ENCODE peak calls at places on chromosomes 6 and 20, in seven cellular contexts. H is psoas muscle; Z is CD8-positive, alpha-beta memory T cell; I is effector CD4-positive, alpha-beta T cell; A is Right ventricle myocardium superior; C is SJSA1; M is T-cell. V is an unnamed sample.

GRCh38 chr20:62830251-62830650 is 13.4 kb downstream of the COL9A3 start:
- DNase-seq in Z (no peak), M (no peak), H (no peak), C (no peak), I (no peak), A (peak), V (no peak)

GRCh38 chr6:53432318-53433161 is 83.8 kb upstream of the ELOVL5 start:
- DNase-seq in H (no peak), I (no peak), A (no peak), C (no peak), Z (no peak), M (no peak), V (peak)

GRCh38 chr6:56491606-56492328 is 150.9 kb downstream of the DST start:
- DNase-seq in A (no peak), I (no peak), H (peak), C (peak), M (no peak), Z (no peak), V (peak)

GRCh38 chr6:34536251-34536958 is 19.7 kb downstream of the SPDEF start:
- DNase-seq in M (no peak), C (no peak), H (no peak), A (no peak), I (no peak), Z (no peak), V (no peak)

GRCh38 chr6:71387179-71387578 is 98.6 kb downstream of the OGFRL1 start:
- DNase-seq in H (no peak), M (no peak), C (no peak), A (no peak), Z (no peak), I (no peak), V (peak)

GRCh38 chr6:167267896-167268528 is 23.1 kb upstream of the UNC93A start:
- DNase-seq in H (no peak), I (no peak), A (no peak), C (no peak), M (no peak), Z (no peak), V (no peak)

GRCh38 chr6:157990321-157991066 is 8.8 kb downstream of the SYNJ2 start:
- DNase-seq in H (no peak), I (no peak), Z (peak), C (no peak), M (peak), A (no peak), V (peak)

GRCh38 chr6:17965397-17965796 is 22.0 kb downstream of the KIF13A start:
- DNase-seq in C (peak), A (no peak), I (no peak), H (no peak), Z (no peak), M (no peak), V (peak)

GRCh38 chr6:110476046-110476849 is at the start of gene SLC22A16:
- DNase-seq in C (no peak), Z (no peak), M (no peak), I (no peak), H (no peak), A (peak), V (no peak)

GRCh38 chr6:100370265-100370664 is 94.5 kb downstream of the SIM1 start:
- DNase-seq in A (no peak), M (no peak), Z (no peak), C (no peak), H (no peak), I (no peak), V (no peak)

GRCh38 chr6:56002336-56002735 is 126.9 kb upstream of the BMP5 start:
- DNase-seq in A (no peak), M (no peak), Z (no peak), C (no peak), I (no peak), H (no peak), V (no peak)

V was measured in RPMI7951.